ENCODE peak calls at places on chromosomes 5 and 9, in eight cellular contexts. H is lung; I is transverse colon; P is stomach; Y is heart left ventricle; F is K562; K is keratinocyte; T is CD4-positive, alpha-beta T cell. M is an unnamed sample.
A peak's percentile ranks its signal among the peaks of the same experiment; 100 is the strongest.

GRCh38 chr5:38831117-38831516 is 14.7 kb upstream of the OSMR start:
- DNase-seq in H (no peak), I (no peak), P (no peak), Y (no peak), F (no peak), K (no peak), T (no peak), M (no peak)

GRCh38 chr9:138022121-138022741 is 144.6 kb downstream of the CACNA1B start:
- DNase-seq in H (peak; percentile 27), I (no peak), P (peak; percentile 23), Y (no peak), F (peak; percentile 29), K (no peak), T (no peak), M (peak; percentile 21)

GRCh38 chr9:87140605-87141109 is 193.4 kb upstream of the GAS1 start:
- DNase-seq in H (no peak), I (no peak), P (no peak), Y (no peak), F (no peak), K (no peak), T (no peak), M (peak; percentile 51)

GRCh38 chr9:38271666-38272241 is 120.7 kb upstream of the ALDH1B1 start:
- DNase-seq in H (no peak), I (no peak), P (no peak), Y (no peak), F (no peak), K (no peak), T (no peak), M (no peak)

GRCh38 chr9:89144242-89144641 is 34.4 kb downstream of the SHC3 start:
- DNase-seq in H (no peak), I (no peak), P (no peak), Y (no peak), F (no peak), K (no peak), T (no peak), M (no peak)

GRCh38 chr9:79362100-79363081 is 209.4 kb upstream of the TLE4 start:
- DNase-seq in H (no peak), I (no peak), P (no peak), Y (no peak), F (no peak), K (no peak), T (no peak), M (no peak)

GRCh38 chr9:97557606-97558095 is 56.2 kb downstream of the TMOD1 start:
- DNase-seq in H (peak; percentile 59), I (peak; percentile 44), P (peak; percentile 78), Y (peak; percentile 85), F (no peak), K (no peak), T (no peak), M (no peak)

GRCh38 chr5:174601937-174602336 is 122.4 kb upstream of the MSX2 start:
- DNase-seq in H (no peak), I (no peak), P (no peak), Y (no peak), F (no peak), K (no peak), T (no peak), M (no peak)

GRCh38 chr9:76868897-76869296 is 37.0 kb downstream of the PRUNE2 start:
- DNase-seq in H (no peak), I (no peak), P (no peak), Y (no peak), F (no peak), K (no peak), T (no peak), M (peak; percentile 22)

GRCh38 chr5:113205807-113206206 is 229.0 kb downstream of the TSSK1B start:
- DNase-seq in H (no peak), I (no peak), P (no peak), Y (peak; percentile 47), F (no peak), K (no peak), T (no peak), M (no peak)

GRCh38 chr9:63817622-63818518 is 1467.1 kb downstream of the FOXD4L5 start:
- DNase-seq in H (peak; percentile 72), I (peak; percentile 72), P (peak; percentile 64), Y (peak; percentile 61), F (peak; percentile 12), K (no peak), T (peak; percentile 37), M (peak; percentile 35)

GRCh38 chr5:53601570-53601969 is 41.1 kb downstream of the NDUFS4 start:
- DNase-seq in H (no peak), I (no peak), P (no peak), Y (no peak), F (no peak), K (peak; percentile 33), T (no peak), M (no peak)

GRCh38 chr9:124238546-124239140 is 19.1 kb upstream of the NEK6 start:
- DNase-seq in H (no peak), I (no peak), P (no peak), Y (no peak), F (no peak), K (no peak), T (no peak), M (no peak)

GRCh38 chr9:124779368-124780059 is 2.6 kb downstream of the OLFML2A start:
- DNase-seq in H (no peak), I (no peak), P (peak; percentile 23), Y (no peak), F (no peak), K (peak; percentile 62), T (no peak), M (peak; percentile 80)

GRCh38 chr5:128274441-128274840 is 190.9 kb downstream of the SLC12A2 start:
- DNase-seq in H (no peak), I (no peak), P (no peak), Y (no peak), F (no peak), K (no peak), T (no peak), M (no peak)

GRCh38 chr5:443239-444151 is 519 bp downstream of the EXOC3 start:
- DNase-seq in H (no peak), I (peak; percentile 25), P (no peak), Y (no peak), F (peak; percentile 88), K (no peak), T (no peak), M (no peak)

GRCh38 chr9:118693645-118694044 is 675.6 kb downstream of the BRINP1 start:
- DNase-seq in H (no peak), I (no peak), P (no peak), Y (no peak), F (no peak), K (no peak), T (no peak), M (peak; percentile 3)

GRCh38 chr9:40909821-40910220 is 218.7 kb downstream of the FOXD4L6 start:
- DNase-seq in H (no peak), I (no peak), P (no peak), Y (no peak), F (no peak), K (no peak), T (no peak), M (no peak)

GRCh38 chr9:40914772-40915659 is 213.5 kb downstream of the FOXD4L6 start:
- DNase-seq in H (no peak), I (no peak), P (no peak), Y (no peak), F (no peak), K (no peak), T (no peak), M (no peak)

GRCh38 chr9:40913928-40914673 is 214.4 kb downstream of the FOXD4L6 start:
- DNase-seq in H (no peak), I (no peak), P (no peak), Y (no peak), F (no peak), K (no peak), T (no peak), M (no peak)

GRCh38 chr9:40913096-40913719 is 215.3 kb downstream of the FOXD4L6 start:
- DNase-seq in H (no peak), I (no peak), P (no peak), Y (no peak), F (no peak), K (no peak), T (no peak), M (no peak)

GRCh38 chr9:40911647-40912046 is 216.8 kb downstream of the FOXD4L6 start:
- DNase-seq in H (no peak), I (no peak), P (no peak), Y (no peak), F (no peak), K (no peak), T (no peak), M (no peak)
- H3K9me3 ChIP-seq in H (peaks cover 89% of the 10 kb centered on the region), I (peaks cover 83% of the 10 kb centered on the region), P (peaks cover 100% of the 10 kb centered on the region), Y (peaks cover 100% of the 10 kb centered on the region), F (no peaks in the 10 kb centered on the region), K (peaks cover 18% of the 10 kb centered on the region), T (peaks cover 91% of the 10 kb centered on the region), M (peaks cover 4% of the 10 kb centered on the region)

GRCh38 chr5:158483202-158483870 is 616.4 kb downstream of the EBF1 start:
- DNase-seq in H (no peak), I (no peak), P (no peak), Y (no peak), F (no peak), K (no peak), T (no peak), M (no peak)
- H3K9me3 ChIP-seq in H (no peaks in the 10 kb centered on the region), I (no peaks in the 10 kb centered on the region), P (no peaks in the 10 kb centered on the region), Y (no peaks in the 10 kb centered on the region), F (no peaks in the 10 kb centered on the region), K (no peaks in the 10 kb centered on the region), T (no peaks in the 10 kb centered on the region), M (no peaks in the 10 kb centered on the region)

DNA sequence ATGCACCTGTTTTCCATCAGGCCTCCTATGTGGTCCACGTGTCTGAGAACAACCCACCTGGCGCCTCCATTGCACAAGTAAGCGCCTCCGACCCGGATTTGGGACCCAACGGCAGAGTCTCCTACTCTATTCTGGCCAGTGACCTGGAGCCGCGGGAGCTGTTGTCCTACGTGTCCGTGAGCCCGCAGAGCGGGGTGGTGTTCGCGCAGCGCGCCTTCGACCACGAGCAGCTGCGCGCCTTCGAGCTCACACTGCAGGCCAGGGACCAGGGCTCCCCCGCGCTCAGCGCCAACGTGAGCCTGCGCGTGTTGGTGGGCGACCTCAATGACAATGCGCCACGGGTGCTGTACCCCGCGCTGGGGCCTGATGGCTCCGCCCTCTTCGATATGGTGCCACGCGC is 1.7 kb downstream of the PCDHGB1 start:
- DNase-seq in H (no peak), I (no peak), P (no peak), Y (no peak), F (no peak), K (no peak), T (no peak), M (no peak)
- H3K9me3 ChIP-seq in H (peaks cover 44% of the 10 kb centered on the region), I (peaks cover 22% of the 10 kb centered on the region), P (peaks cover 97% of the 10 kb centered on the region), Y (peaks cover 24% of the 10 kb centered on the region), F (no peaks in the 10 kb centered on the region), K (peaks cover 3% of the 10 kb centered on the region), T (peaks cover 29% of the 10 kb centered on the region), M (no peaks in the 10 kb centered on the region)

GRCh38 chr5:95532415-95532814 is 22.4 kb downstream of the SKIC3 start:
- DNase-seq in H (no peak), I (no peak), P (no peak), Y (no peak), F (no peak), K (no peak), T (no peak), M (no peak)

GRCh38 chr5:95533761-95534160 is 21.0 kb downstream of the SKIC3 start:
- DNase-seq in H (no peak), I (no peak), P (no peak), Y (no peak), F (no peak), K (no peak), T (no peak), M (peak; percentile 48)

GRCh38 chr5:95531491-95531890 is 23.3 kb downstream of the SKIC3 start:
- DNase-seq in H (no peak), I (no peak), P (no peak), Y (no peak), F (no peak), K (no peak), T (no peak), M (no peak)

GRCh38 chr5:95530441-95530840 is 24.3 kb downstream of the SKIC3 start:
- DNase-seq in H (no peak), I (no peak), P (no peak), Y (no peak), F (no peak), K (no peak), T (no peak), M (peak; percentile 98)

GRCh38 chr5:95533106-95533505 is 21.7 kb downstream of the SKIC3 start:
- DNase-seq in H (no peak), I (no peak), P (no peak), Y (no peak), F (no peak), K (no peak), T (no peak), M (peak; percentile 32)
- H3K9me3 ChIP-seq in H (no peaks in the 10 kb centered on the region), I (no peaks in the 10 kb centered on the region), P (no peaks in the 10 kb centered on the region), Y (no peaks in the 10 kb centered on the region), F (no peaks in the 10 kb centered on the region), K (no peaks in the 10 kb centered on the region), T (no peaks in the 10 kb centered on the region), M (no peaks in the 10 kb centered on the region)

M was measured in GM23248.